ENCODE peak calls at places on chromosome 17, in seven cellular contexts. R is EL; C is CD4-positive, alpha-beta memory T cell; I is right atrium auricular region; E is transverse colon; X is stimulated activated CD4-positive, alpha-beta T cell treated with anti-CD3 and anti-CD28 coated beads, Interleukin-4, amount 100 ng/mL, for 48 hours; H is ecto neural progenitor cell. M is an unnamed sample.

GRCh38 chr17:63780507-63780906 is 6.5 kb downstream of the DDX42 start:
- DNase-seq in I (no peak), E (no peak), R (peak; percentile 13), C (no peak), X (no peak), H (no peak), M (no peak)

GRCh38 chr17:55263565-55264272 is 1.0 kb upstream of the HLF start:
- DNase-seq in H (no peak), C (peak; percentile 11), I (no peak), R (no peak), E (no peak), X (no peak), M (no peak)

GRCh38 chr17:79338142-79338541 is 263.5 kb downstream of the ENGASE start:
- DNase-seq in R (no peak), X (no peak), C (no peak), H (no peak), I (no peak), E (no peak), M (no peak)

GRCh38 chr17:42520540-42520951 is 15.5 kb upstream of the NAGLU start:
- DNase-seq in I (no peak), H (no peak), E (no peak), C (no peak), R (no peak), X (no peak), M (no peak)

GRCh38 chr17:78351449-78352006 is 8.3 kb downstream of the SOCS3 start:
- DNase-seq in X (no peak), H (peak; percentile 80), R (peak; percentile 91), C (no peak), I (peak; percentile 98), E (peak; percentile 89), M (peak; percentile 92)

GRCh38 chr17:67532326-67532871 is 155.3 kb downstream of the PITPNC1 start:
- DNase-seq in E (no peak), C (no peak), H (no peak), X (no peak), R (no peak), I (no peak), M (no peak)

GRCh38 chr17:75681289-75681688 is 14.2 kb downstream of the SAP30BP start:
- DNase-seq in X (no peak), I (no peak), R (peak; percentile 77), H (no peak), C (no peak), E (no peak), M (no peak)

GRCh38 chr17:1605681-1606351 is 22.8 kb downstream of the SLC43A2 start:
- DNase-seq in C (no peak), E (no peak), I (no peak), H (no peak), X (no peak), R (no peak), M (no peak)

GRCh38 chr17:10216213-10216982 is 18.0 kb upstream of the GAS7 start:
- DNase-seq in X (no peak), I (no peak), E (no peak), R (no peak), H (peak; percentile 83), C (no peak), M (no peak)

GRCh38 chr17:76544123-76544915 is 4.5 kb downstream of the PRCD start:
- DNase-seq in C (no peak), R (no peak), I (no peak), E (no peak), X (no peak), H (peak; percentile 57), M (no peak)

GRCh38 chr17:10745231-10745630 is 15.4 kb upstream of the TMEM220 start:
- DNase-seq in X (no peak), E (peak; percentile 40), R (no peak), C (no peak), I (no peak), H (no peak), M (no peak)

GRCh38 chr17:82848022-82848592 is 8.3 kb upstream of the ZNF750 start:
- DNase-seq in E (peak; percentile 82), H (no peak), I (no peak), X (no peak), R (no peak), C (peak; percentile 39), M (peak; percentile 46)

GRCh38 chr17:27654654-27655524 is 23.9 kb downstream of the LGALS9 start:
- DNase-seq in I (peak; percentile 73), E (peak; percentile 79), H (peak; percentile 94), C (peak; percentile 42), R (peak; percentile 75), X (peak; percentile 75), M (peak; percentile 66)

GRCh38 chr17:61395983-61396585 is 3.6 kb upstream of the TBX2 start:
- DNase-seq in C (no peak), R (no peak), H (peak; percentile 68), I (no peak), E (no peak), X (no peak), M (no peak)

GRCh38 chr17:20266806-20267458 is 200.4 kb downstream of the LGALS9B start:
- DNase-seq in C (no peak), E (no peak), H (no peak), R (peak; percentile 56), X (no peak), I (no peak), M (no peak)

GRCh38 chr17:9258115-9259020 is 237.1 kb downstream of the NTN1 start:
- DNase-seq in E (no peak), X (no peak), H (no peak), C (no peak), I (no peak), R (no peak), M (no peak)

GRCh38 chr17:7888184-7888920 is at the start of gene CHD3:
- DNase-seq in R (no peak), C (peak; percentile 43), X (peak; percentile 43), H (no peak), E (peak; percentile 45), I (no peak), M (peak; percentile 46)

GRCh38 chr17:81659038-81659437 is 2.7 kb upstream of the PDE6G start:
- DNase-seq in X (no peak), I (no peak), H (no peak), C (no peak), E (no peak), R (no peak), M (no peak)

GRCh38 chr17:64240261-64240740 is 22.8 kb downstream of the TEX2 start:
- DNase-seq in E (no peak), I (no peak), C (no peak), X (no peak), R (no peak), H (no peak), M (peak; percentile 58)

GRCh38 chr17:36950027-36950426 is 1.3 kb downstream of the AATF start:
- DNase-seq in X (no peak), I (no peak), H (no peak), C (no peak), R (no peak), E (no peak), M (no peak)

GRCh38 chr17:28725660-28726395 is at the start of gene TLCD1:
- DNase-seq in X (no peak), C (peak; percentile 67), H (peak; percentile 94), I (peak; percentile 72), E (peak; percentile 73), R (peak; percentile 92), M (no peak)

GRCh38 chr17:81492202-81492601 is 20.4 kb downstream of the ACTG1 start:
- DNase-seq in C (no peak), I (no peak), E (no peak), H (no peak), X (no peak), R (no peak), M (no peak)

GRCh38 chr17:7136266-7136877 is 21.8 kb upstream of the ASGR2 start:
- DNase-seq in E (peak; percentile 78), R (peak; percentile 62), I (peak; percentile 82), H (peak; percentile 81), X (peak; percentile 77), C (peak; percentile 65), M (peak; percentile 77)

GRCh38 chr17:81418710-81419332 is 23.6 kb downstream of the BAHCC1 start:
- DNase-seq in C (no peak), I (peak; percentile 73), X (no peak), H (no peak), E (no peak), R (peak; percentile 14), M (no peak)

GRCh38 chr17:31789707-31790505 is 69.1 kb downstream of the COPRS start:
- DNase-seq in R (no peak), E (no peak), I (no peak), X (no peak), H (no peak), C (no peak), M (no peak)

GRCh38 chr17:82871776-82872561 is 32.1 kb upstream of the ZNF750 start:
- DNase-seq in I (no peak), H (no peak), R (no peak), E (no peak), C (no peak), X (no peak), M (no peak)

GRCh38 chr17:81309859-81310839 is 15.0 kb upstream of the SLC38A10 start:
- DNase-seq in I (no peak), C (no peak), E (no peak), H (no peak), X (no peak), R (no peak), M (no peak)

GRCh38 chr17:39145143-39145542 is 6.3 kb downstream of the PLXDC1 start:
- DNase-seq in X (no peak), C (no peak), R (no peak), E (no peak), H (no peak), I (no peak), M (no peak)

M was measured in mucosa of gallbladder.